ENCODE peak calls at places on chromosomes 2 and 18, in six cellular contexts. One of them, this sample, is unnamed.

GRCh38 chr18:51137051-51137729 is 60.3 kb downstream of the MEX3C start:
- DNase-seq in HEK293T: no peak
- DNase-seq in A549: no peak
- DNase-seq in HepG2: no peak
- DNase-seq in K562: no peak
- DNase-seq in GM12878: no peak
- DNase-seq in this sample: no peak

GRCh38 chr2:20963867-20964266 is 80.0 kb downstream of the APOB start:
- DNase-seq in HEK293T: no peak
- DNase-seq in A549: no peak
- DNase-seq in HepG2: no peak
- DNase-seq in K562: no peak
- DNase-seq in GM12878: no peak
- DNase-seq in this sample: no peak

GRCh38 chr2:86498468-86499260 is 57.5 kb downstream of the KDM3A start:
- DNase-seq in HEK293T: no peak
- DNase-seq in A549: no peak
- DNase-seq in HepG2: no peak
- DNase-seq in K562: no peak
- DNase-seq in GM12878: no peak
- DNase-seq in this sample: peak

GRCh38 chr2:201807452-201807980 is 1.2 kb downstream of the CDK15 start:
- DNase-seq in HEK293T: peak
- DNase-seq in A549: no peak
- DNase-seq in HepG2: no peak
- DNase-seq in K562: no peak
- DNase-seq in GM12878: no peak
- DNase-seq in this sample: peak

GRCh38 chr2:239881561-239882320 is 143.4 kb downstream of the NDUFA10 start:
- DNase-seq in HEK293T: no peak
- DNase-seq in A549: no peak
- DNase-seq in HepG2: no peak
- DNase-seq in K562: no peak
- DNase-seq in GM12878: no peak
- DNase-seq in this sample: no peak

GRCh38 chr2:128646691-128647090 is 328.0 kb upstream of the HS6ST1 start:
- DNase-seq in HEK293T: no peak
- DNase-seq in A549: no peak
- DNase-seq in HepG2: no peak
- DNase-seq in K562: no peak
- DNase-seq in GM12878: no peak
- DNase-seq in this sample: no peak

GRCh38 chr2:20353597-20353996 is 3.0 kb upstream of the PUM2 start:
- DNase-seq in HEK293T: no peak
- DNase-seq in A549: no peak
- DNase-seq in HepG2: no peak
- DNase-seq in K562: peak
- DNase-seq in GM12878: no peak
- DNase-seq in this sample: no peak

GRCh38 chr2:70574618-70575017 is 21.0 kb upstream of the TGFA start:
- DNase-seq in HEK293T: no peak
- DNase-seq in A549: no peak
- DNase-seq in HepG2: no peak
- DNase-seq in K562: no peak
- DNase-seq in GM12878: no peak
- DNase-seq in this sample: no peak

GRCh38 chr2:98558852-98559530 is 49.3 kb downstream of the COA5 start:
- DNase-seq in HEK293T: no peak
- DNase-seq in A549: no peak
- DNase-seq in HepG2: no peak
- DNase-seq in K562: no peak
- DNase-seq in GM12878: no peak
- DNase-seq in this sample: peak

GRCh38 chr2:130728549-130729310 is at the start of gene GPR148:
- DNase-seq in HEK293T: no peak
- DNase-seq in A549: no peak
- DNase-seq in HepG2: no peak
- DNase-seq in K562: no peak
- DNase-seq in GM12878: no peak
- DNase-seq in this sample: no peak

GRCh38 chr2:70659551-70659950 is 105.9 kb upstream of the TGFA start:
- DNase-seq in HEK293T: no peak
- DNase-seq in A549: no peak
- DNase-seq in HepG2: no peak
- DNase-seq in K562: no peak
- DNase-seq in GM12878: no peak
- DNase-seq in this sample: no peak

GRCh38 chr2:217662984-217663602 is 339.7 kb downstream of the TNS1 start:
- DNase-seq in HEK293T: no peak
- DNase-seq in A549: no peak
- DNase-seq in HepG2: no peak
- DNase-seq in K562: no peak
- DNase-seq in GM12878: no peak
- DNase-seq in this sample: peak

GRCh38 chr2:229921101-229921891 is 513 bp downstream of the TRIP12 start:
- DNase-seq in HEK293T: peak
- DNase-seq in A549: peak
- DNase-seq in HepG2: peak
- DNase-seq in K562: peak
- DNase-seq in GM12878: no peak
- DNase-seq in this sample: peak

GRCh38 chr2:237692601-237693079 is 65.3 kb downstream of the LRRFIP1 start:
- DNase-seq in HEK293T: no peak
- DNase-seq in A549: peak
- DNase-seq in HepG2: no peak
- DNase-seq in K562: peak
- DNase-seq in GM12878: no peak
- DNase-seq in this sample: no peak

GRCh38 chr18:63511285-63511684 is 30.9 kb upstream of the SERPINB12 start:
- DNase-seq in HEK293T: peak
- DNase-seq in A549: peak
- DNase-seq in HepG2: peak
- DNase-seq in K562: peak
- DNase-seq in GM12878: no peak
- DNase-seq in this sample: peak

GRCh38 chr2:121372082-121372481 is 87.1 kb upstream of the TFCP2L1 start:
- DNase-seq in HEK293T: no peak
- DNase-seq in A549: no peak
- DNase-seq in HepG2: no peak
- DNase-seq in K562: peak
- DNase-seq in GM12878: no peak
- DNase-seq in this sample: no peak

GRCh38 chr2:236166157-236166780 is 1.9 kb downstream of the GBX2 start:
- DNase-seq in HEK293T: no peak
- DNase-seq in A549: no peak
- DNase-seq in HepG2: no peak
- DNase-seq in K562: no peak
- DNase-seq in GM12878: no peak
- DNase-seq in this sample: no peak

GRCh38 chr18:3383381-3383915 is 66.5 kb upstream of the TGIF1 start:
- DNase-seq in HEK293T: no peak
- DNase-seq in A549: peak
- DNase-seq in HepG2: no peak
- DNase-seq in K562: no peak
- DNase-seq in GM12878: no peak
- DNase-seq in this sample: no peak

GRCh38 chr2:53334610-53335009 is 433.0 kb upstream of the CHAC2 start:
- DNase-seq in HEK293T: no peak
- DNase-seq in A549: no peak
- DNase-seq in HepG2: no peak
- DNase-seq in K562: no peak
- DNase-seq in GM12878: no peak
- DNase-seq in this sample: no peak

GRCh38 chr2:160293401-160293911 is 93.4 kb upstream of the ITGB6 start:
- DNase-seq in HEK293T: no peak
- DNase-seq in A549: peak
- DNase-seq in HepG2: no peak
- DNase-seq in K562: no peak
- DNase-seq in GM12878: no peak
- DNase-seq in this sample: peak

GRCh38 chr18:58603365-58604067 is 25.4 kb downstream of the ALPK2 start:
- DNase-seq in HEK293T: peak
- DNase-seq in A549: no peak
- DNase-seq in HepG2: no peak
- DNase-seq in K562: no peak
- DNase-seq in GM12878: no peak
- DNase-seq in this sample: peak

GRCh38 chr2:135149251-135149650 is 97.2 kb downstream of the RAB3GAP1 start:
- DNase-seq in HEK293T: no peak
- DNase-seq in A549: no peak
- DNase-seq in HepG2: peak
- DNase-seq in K562: no peak
- DNase-seq in GM12878: no peak
- DNase-seq in this sample: peak

GRCh38 chr2:66813525-66813924 is 378.6 kb downstream of the MEIS1 start:
- DNase-seq in HEK293T: no peak
- DNase-seq in A549: no peak
- DNase-seq in HepG2: no peak
- DNase-seq in K562: no peak
- DNase-seq in GM12878: no peak
- DNase-seq in this sample: peak

GRCh38 chr2:42385225-42385624 is 24.2 kb upstream of the COX7A2L start:
- DNase-seq in HEK293T: peak
- DNase-seq in A549: peak
- DNase-seq in HepG2: peak
- DNase-seq in K562: peak
- DNase-seq in GM12878: no peak
- DNase-seq in this sample: peak

GRCh38 chr2:198219292-198219691 is 414.9 kb downstream of the PLCL1 start:
- DNase-seq in HEK293T: no peak
- DNase-seq in A549: no peak
- DNase-seq in HepG2: no peak
- DNase-seq in K562: no peak
- DNase-seq in GM12878: no peak
- DNase-seq in this sample: no peak

GRCh38 chr2:121907905-121908304 is 152.5 kb downstream of the TSN start:
- DNase-seq in HEK293T: no peak
- DNase-seq in A549: no peak
- DNase-seq in HepG2: no peak
- DNase-seq in K562: no peak
- DNase-seq in GM12878: no peak
- DNase-seq in this sample: no peak

GRCh38 chr18:22267225-22267624 is 97.8 kb downstream of the GATA6 start:
- DNase-seq in HEK293T: no peak
- DNase-seq in A549: no peak
- DNase-seq in HepG2: no peak
- DNase-seq in K562: no peak
- DNase-seq in GM12878: no peak
- DNase-seq in this sample: no peak
- TF ChIP-seq BHLHE40 in HEK293T: no peak
- TF ChIP-seq BHLHE40 in A549: no peak
- TF ChIP-seq BHLHE40 in HepG2: no peak
- TF ChIP-seq BHLHE40 in K562: no peak
- TF ChIP-seq BHLHE40 in GM12878: no peak
- TF ChIP-seq BHLHE40 in this sample: no peak

GRCh38 chr2:3703236-3703682 is at the start of gene DCDC2C:
- DNase-seq in HEK293T: no peak
- DNase-seq in A549: no peak
- DNase-seq in HepG2: no peak
- DNase-seq in K562: no peak
- DNase-seq in GM12878: no peak
- DNase-seq in this sample: no peak

GRCh38 chr2:3705808-3706207 is 2.4 kb downstream of the DCDC2C start:
- DNase-seq in HEK293T: no peak
- DNase-seq in A549: no peak
- DNase-seq in HepG2: no peak
- DNase-seq in K562: no peak
- DNase-seq in GM12878: no peak
- DNase-seq in this sample: peak

GRCh38 chr2:3706892-3707291 is 3.5 kb downstream of the DCDC2C start:
- DNase-seq in HEK293T: no peak
- DNase-seq in A549: no peak
- DNase-seq in HepG2: no peak
- DNase-seq in K562: no peak
- DNase-seq in GM12878: no peak
- DNase-seq in this sample: no peak

GRCh38 chr2:3704647-3705046 is 1.3 kb downstream of the DCDC2C start:
- DNase-seq in HEK293T: no peak
- DNase-seq in A549: no peak
- DNase-seq in HepG2: no peak
- DNase-seq in K562: no peak
- DNase-seq in GM12878: no peak
- DNase-seq in this sample: no peak

GRCh38 chr2:3703741-3704355 is 473 bp downstream of the DCDC2C start:
- DNase-seq in HEK293T: no peak
- DNase-seq in A549: no peak
- DNase-seq in HepG2: no peak
- DNase-seq in K562: no peak
- DNase-seq in GM12878: no peak
- DNase-seq in this sample: no peak
- TF ChIP-seq BHLHE40 in HEK293T: no peak
- TF ChIP-seq BHLHE40 in A549: no peak
- TF ChIP-seq BHLHE40 in HepG2: no peak
- TF ChIP-seq BHLHE40 in K562: no peak
- TF ChIP-seq BHLHE40 in GM12878: no peak
- TF ChIP-seq BHLHE40 in this sample: no peak

GRCh38 chr2:25822190-25823117 is 55.8 kb downstream of the ASXL2 start:
- DNase-seq in HEK293T: no peak
- DNase-seq in A549: peak
- DNase-seq in HepG2: no peak
- DNase-seq in K562: no peak
- DNase-seq in GM12878: no peak
- DNase-seq in this sample: no peak
- TF ChIP-seq BHLHE40 in HEK293T: no peak
- TF ChIP-seq BHLHE40 in A549: no peak
- TF ChIP-seq BHLHE40 in HepG2: no peak
- TF ChIP-seq BHLHE40 in K562: no peak
- TF ChIP-seq BHLHE40 in GM12878: no peak
- TF ChIP-seq BHLHE40 in this sample: no peak

GRCh38 chr18:79582978-79583377 is 96.6 kb upstream of the CTDP1 start:
- DNase-seq in HEK293T: no peak
- DNase-seq in A549: no peak
- DNase-seq in HepG2: no peak
- DNase-seq in K562: no peak
- DNase-seq in GM12878: no peak
- DNase-seq in this sample: no peak
- TF ChIP-seq BHLHE40 in HEK293T: no peak
- TF ChIP-seq BHLHE40 in A549: no peak
- TF ChIP-seq BHLHE40 in HepG2: no peak
- TF ChIP-seq BHLHE40 in K562: no peak
- TF ChIP-seq BHLHE40 in GM12878: no peak
- TF ChIP-seq BHLHE40 in this sample: no peak

This sample was measured in IMR-90.